ENCODE peak calls at places on chromosomes 1 and 21, in five cellular contexts. F is CD8-positive, alpha-beta T cell; X is upper lobe of right lung; K is tibial artery; Z is right cardiac atrium. O is an unnamed sample.
A peak's percentile ranks its signal among the peaks of the same experiment; 100 is the strongest.

GRCh38 chr1:3459940-3460652 is 5.6 kb downstream of the ARHGEF16 start:
- DNase-seq in Z (peak; percentile 59), F (no peak), K (no peak), X (no peak), O (no peak)

GRCh38 chr1:145994391-145995120 is 1.8 kb downstream of the TXNIP start:
- DNase-seq in K (peak; percentile 15), X (no peak), Z (no peak), F (peak; percentile 50), O (no peak)

GRCh38 chr1:197972406-197972805 is 55.2 kb downstream of the LHX9 start:
- DNase-seq in K (no peak), F (no peak), Z (no peak), X (no peak), O (no peak)

GRCh38 chr1:2429780-2430591 is 17.6 kb upstream of the PEX10 start:
- DNase-seq in Z (no peak), X (no peak), F (no peak), K (no peak), O (no peak)

GRCh38 chr1:167935252-167936067 is 1.0 kb upstream of the DCAF6 start:
- DNase-seq in Z (no peak), X (no peak), K (peak; percentile 22), F (peak; percentile 29), O (no peak)

GRCh38 chr21:33875026-33875695 is 40.4 kb downstream of the ATP5PO start:
- DNase-seq in K (no peak), F (no peak), Z (no peak), X (peak; percentile 34), O (peak; percentile 54)

GRCh38 chr21:44753357-44753756 is 42.0 kb upstream of the TSPEAR start:
- DNase-seq in X (peak; percentile 47), K (peak; percentile 2), F (no peak), Z (no peak), O (no peak)

GRCh38 chr1:159421821-159422220 is 10.2 kb upstream of the OR10J4 start:
- DNase-seq in Z (peak; percentile 23), K (no peak), X (no peak), F (no peak), O (no peak)

GRCh38 chr21:15592271-15592860 is 137.4 kb upstream of the USP25 start:
- DNase-seq in X (no peak), F (no peak), Z (no peak), K (no peak), O (no peak)

GRCh38 chr1:88685239-88685604 is 1.1 kb downstream of the PKN2 start:
- DNase-seq in K (no peak), X (no peak), Z (no peak), F (no peak), O (no peak)

GRCh38 chr1:69648486-69648885 is 80.8 kb downstream of the LRRC7 start:
- DNase-seq in Z (no peak), K (no peak), F (no peak), X (no peak), O (no peak)

GRCh38 chr1:42319128-42319851 is 15.7 kb downstream of the FOXJ3 start:
- DNase-seq in F (peak; percentile 18), Z (no peak), K (no peak), X (no peak), O (no peak)

GRCh38 chr1:35031103-35031452 is 667 bp downstream of the ZMYM6 start:
- DNase-seq in K (no peak), X (no peak), F (peak; percentile 54), Z (no peak), O (peak; percentile 73)

GRCh38 chr1:16191916-16192545 is 20.4 kb downstream of the ARHGEF19 start:
- DNase-seq in F (no peak), Z (no peak), K (no peak), X (no peak), O (no peak)

GRCh38 chr1:226549937-226550670 is 1.5 kb downstream of the STUM start:
- DNase-seq in Z (peak; percentile 80), F (peak; percentile 24), X (no peak), K (peak; percentile 39), O (no peak)

GRCh38 chr1:237542525-237543418 is 347.9 kb downstream of the ZP4 start:
- DNase-seq in X (no peak), F (no peak), K (no peak), Z (no peak), O (no peak)

GRCh38 chr21:42862774-42863503 is 16.4 kb downstream of the WDR4 start:
- DNase-seq in K (no peak), X (peak; percentile 63), F (no peak), Z (no peak), O (no peak)

GRCh38 chr1:150309758-150310495 is 11.4 kb upstream of the PRPF3 start:
- DNase-seq in Z (no peak), F (no peak), X (no peak), K (no peak), O (no peak)

GRCh38 chr1:113320272-113320671 is 70.0 kb upstream of the MAGI3 start:
- DNase-seq in Z (no peak), K (no peak), F (no peak), X (no peak), O (no peak)

GRCh38 chr1:61090546-61090945 is 8.2 kb downstream of the NFIA start:
- DNase-seq in Z (no peak), F (no peak), K (no peak), X (no peak), O (no peak)

GRCh38 chr1:11515403-11516300 is 36.7 kb downstream of the DISP3 start:
- DNase-seq in X (peak; percentile 57), F (no peak), Z (no peak), K (peak; percentile 8), O (peak; percentile 54)

GRCh38 chr1:71157715-71158114 is 76.9 kb upstream of the ZRANB2 start:
- DNase-seq in X (no peak), K (no peak), F (no peak), Z (no peak), O (no peak)
- H3K27ac ChIP-seq in X (peak overlapping the region; percentile 33), K (no peak overlapping the region), F (no peak overlapping the region), Z (no peak overlapping the region), O (no peak overlapping the region)

DNA sequence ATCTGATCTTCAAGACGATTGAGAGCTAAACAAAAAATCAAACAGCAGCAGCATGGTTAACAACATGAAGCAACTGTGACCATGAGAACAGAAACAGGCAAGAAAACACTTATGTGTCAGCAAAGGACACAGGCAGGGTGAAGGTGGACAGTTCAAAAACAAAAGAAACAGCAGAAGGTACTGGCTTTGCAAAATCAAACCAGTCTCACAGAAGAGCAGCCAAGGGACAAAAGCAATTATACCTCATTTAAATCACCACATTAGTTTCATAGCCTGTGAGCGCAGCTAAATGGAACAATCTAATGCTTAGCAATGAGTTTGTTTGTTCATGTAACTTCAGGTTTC is 59.1 kb downstream of the CAPN2 start:
- DNase-seq in F (no peak), Z (no peak), X (no peak), K (no peak), O (no peak)
- H3K4me1 ChIP-seq in F (no peaks in the 10 kb centered on the region), Z (peaks cover 13% of the 10 kb centered on the region), X (peaks cover 25% of the 10 kb centered on the region), K (no peaks in the 10 kb centered on the region), O (peaks cover 6% of the 10 kb centered on the region)

GRCh38 chr1:154886281-154887036 is 16.4 kb upstream of the KCNN3 start:
- DNase-seq in F (no peak), Z (no peak), X (no peak), K (no peak), O (no peak)
- H3K27ac ChIP-seq in F (no peak overlapping the region), Z (no peak overlapping the region), X (no peak overlapping the region), K (no peak overlapping the region), O (peak overlapping the region; percentile 83)

GRCh38 chr1:223718850-223719249 is 6.5 kb downstream of the CAPN2 start:
- DNase-seq in F (no peak), Z (no peak), X (no peak), K (no peak), O (no peak)
- H3K4me1 ChIP-seq in F (peaks cover 63% of the 10 kb centered on the region), Z (peaks cover 16% of the 10 kb centered on the region), X (peaks cover 85% of the 10 kb centered on the region), K (no peaks in the 10 kb centered on the region), O (peaks cover 98% of the 10 kb centered on the region)

GRCh38 chr1:53732409-53732808 is 6.6 kb downstream of the GLIS1 start:
- DNase-seq in X (no peak), F (no peak), K (no peak), Z (no peak), O (no peak)

GRCh38 chr1:53733447-53733931 is 5.5 kb downstream of the GLIS1 start:
- DNase-seq in Z (no peak), X (no peak), F (no peak), K (no peak), O (no peak)

GRCh38 chr1:53731201-53731600 is 7.8 kb downstream of the GLIS1 start:
- DNase-seq in X (no peak), F (no peak), Z (no peak), K (no peak), O (no peak)

GRCh38 chr1:53732912-53733317 is 6.0 kb downstream of the GLIS1 start:
- DNase-seq in X (no peak), F (no peak), K (no peak), Z (no peak), O (no peak)

DNA sequence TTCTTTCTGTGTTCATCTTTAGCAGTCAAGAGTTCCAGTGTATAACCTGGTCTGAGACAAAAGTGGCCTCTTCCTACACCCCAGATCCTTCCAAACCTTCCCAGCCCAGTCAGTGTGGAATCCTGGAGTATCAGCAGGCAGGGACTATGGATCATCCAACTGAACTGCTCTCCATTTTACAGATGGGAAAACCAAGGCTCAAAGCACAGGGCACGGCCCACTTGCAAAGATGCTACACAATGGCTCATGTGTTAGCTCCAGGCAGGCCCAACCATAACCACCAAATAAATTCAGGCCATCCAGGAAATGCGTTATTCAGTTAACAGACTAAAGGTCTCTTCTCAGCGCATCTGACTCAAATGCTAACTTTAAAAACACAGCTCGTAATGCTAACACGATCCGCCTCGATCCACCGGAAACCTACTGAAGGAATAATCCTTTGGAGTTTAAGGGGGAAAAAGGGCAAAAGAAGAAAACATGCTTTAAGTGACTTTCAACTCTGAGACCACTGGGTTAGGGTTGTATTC is 7.1 kb downstream of the GLIS1 start:
- DNase-seq in X (no peak), Z (no peak), F (no peak), K (no peak), O (no peak)
- H3K27ac ChIP-seq in X (no peak overlapping the region), Z (no peak overlapping the region), F (no peak overlapping the region), K (no peak overlapping the region), O (no peak overlapping the region)

DNA sequence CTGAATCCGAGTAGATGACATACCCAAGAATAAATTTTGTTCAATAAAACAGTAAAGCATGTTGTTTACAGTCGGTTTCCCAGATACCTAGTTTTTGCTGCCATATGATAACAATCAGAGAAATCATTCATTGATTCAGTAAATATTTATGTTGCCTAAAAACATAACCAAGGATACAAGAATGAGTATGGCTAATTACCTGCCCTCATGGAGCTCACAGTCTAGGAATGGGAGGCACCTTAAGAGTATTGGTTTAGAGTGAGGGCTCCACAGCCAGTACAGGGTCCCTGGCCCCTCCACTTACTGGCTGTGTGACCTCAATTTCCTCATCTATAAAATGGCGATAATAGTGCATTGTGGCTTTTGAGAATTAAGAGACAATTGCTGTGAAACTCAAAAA is 921 bp downstream of the ATP5PB start:
- DNase-seq in Z (no peak), X (no peak), F (no peak), K (no peak), O (no peak)
- H3K4me1 ChIP-seq in Z (no peaks in the 10 kb centered on the region), X (peaks cover 47% of the 10 kb centered on the region), F (peaks cover 67% of the 10 kb centered on the region), K (no peaks in the 10 kb centered on the region), O (peaks cover 59% of the 10 kb centered on the region)

O was measured in spleen.